ENCODE peak calls at places on chromosomes 7 and 10, in seven cellular contexts. N, R, K, X, W, C and D are unnamed samples.

GRCh38 chr7:92837214-92837749 is 909 bp upstream of the CDK6 start:
- DNase-seq in W (no peak), N (no peak), R (no peak), C (no peak), K (peak), X (no peak), D (no peak)

GRCh38 chr7:94556028-94556427 is 46.4 kb downstream of the CASD1 start:
- DNase-seq in X (no peak), R (no peak), K (no peak), N (no peak), W (no peak), C (no peak), D (no peak)

GRCh38 chr10:48192916-48193450 is 81.5 kb downstream of the FRMPD2 start:
- DNase-seq in N (no peak), R (no peak), W (no peak), C (no peak), X (no peak), K (no peak), D (no peak)

GRCh38 chr7:34057956-34058355 is 152.6 kb downstream of the BMPER start:
- DNase-seq in C (no peak), W (no peak), R (no peak), K (no peak), N (no peak), X (no peak), D (no peak)

GRCh38 chr7:78333530-78333929 is 535.0 kb downstream of the PHTF2 start:
- DNase-seq in X (no peak), K (no peak), N (no peak), W (no peak), C (no peak), R (no peak), D (no peak)

GRCh38 chr7:21580073-21580521 is 37.3 kb downstream of the DNAH11 start:
- DNase-seq in W (no peak), N (no peak), X (peak), K (no peak), R (no peak), C (no peak), D (no peak)

GRCh38 chr7:1210321-1210978 is 22.2 kb upstream of the UNCX start:
- DNase-seq in N (no peak), R (no peak), W (no peak), X (peak), C (no peak), K (no peak), D (no peak)

GRCh38 chr7:31448649-31449048 is 65.2 kb upstream of the ITPRID1 start:
- DNase-seq in X (no peak), K (no peak), N (no peak), C (no peak), W (no peak), R (no peak), D (no peak)

GRCh38 chr10:104893711-104894110 is 252.6 kb downstream of the SORCS3 start:
- DNase-seq in W (no peak), K (no peak), X (no peak), R (no peak), C (no peak), N (no peak), D (no peak)

GRCh38 chr7:901388-902154 is 25.2 kb downstream of the GET4 start:
- DNase-seq in C (peak), W (peak), R (no peak), X (no peak), N (peak), K (peak), D (peak)

GRCh38 chr7:100720320-100720644 is at the start of gene EPO:
- DNase-seq in C (no peak), W (no peak), X (no peak), R (no peak), N (no peak), K (no peak), D (no peak)

GRCh38 chr7:31123726-31124125 is 71.6 kb downstream of the ADCYAP1R1 start:
- DNase-seq in K (no peak), C (no peak), N (no peak), R (no peak), W (no peak), X (no peak), D (peak)

GRCh38 chr10:59595584-59595983 is 114.1 kb downstream of the SLC16A9 start:
- DNase-seq in K (no peak), W (no peak), R (no peak), N (no peak), C (no peak), X (no peak), D (no peak)

GRCh38 chr10:48791267-48791928 is 106.7 kb downstream of the WDFY4 start:
- DNase-seq in K (no peak), X (no peak), R (no peak), N (no peak), C (no peak), W (no peak), D (no peak)

GRCh38 chr10:66591865-66592264 is 334.0 kb upstream of the LRRTM3 start:
- DNase-seq in C (no peak), N (no peak), R (no peak), W (no peak), X (no peak), K (no peak), D (no peak)

GRCh38 chr7:116632349-116632748 is 39.6 kb upstream of the MET start:
- DNase-seq in R (no peak), N (no peak), W (no peak), C (no peak), X (no peak), K (no peak), D (no peak)

GRCh38 chr7:155213955-155214327 is 83.7 kb upstream of the INSIG1 start:
- DNase-seq in X (no peak), W (no peak), K (no peak), N (no peak), C (peak), R (peak), D (no peak)

GRCh38 chr7:123749537-123749857 is 694 bp upstream of the WASL start:
- DNase-seq in W (no peak), C (no peak), R (no peak), X (no peak), N (no peak), K (peak), D (no peak)

GRCh38 chr10:78903351-78903940 is 165.3 kb upstream of the ZMIZ1 start:
- DNase-seq in C (no peak), W (no peak), X (no peak), R (peak), N (no peak), K (no peak), D (peak)

GRCh38 chr7:867406-868188 is 8.8 kb upstream of the GET4 start:
- DNase-seq in R (no peak), C (peak), W (peak), N (peak), X (peak), K (no peak), D (peak)

GRCh38 chr10:2232479-2232878 is 495.2 kb upstream of the ADARB2 start:
- DNase-seq in R (no peak), X (no peak), N (no peak), C (no peak), W (no peak), K (no peak), D (no peak)

GRCh38 chr7:83876593-83876992 is 227.7 kb upstream of the SEMA3E start:
- DNase-seq in R (no peak), N (no peak), C (no peak), K (no peak), W (no peak), X (no peak), D (no peak)

GRCh38 chr10:92157374-92157773 is 133.5 kb downstream of the CPEB3 start:
- DNase-seq in N (no peak), C (no peak), R (no peak), X (no peak), W (no peak), K (no peak), D (no peak)

GRCh38 chr10:117462424-117462792 is 80.1 kb upstream of the EMX2 start:
- DNase-seq in C (peak), K (no peak), X (no peak), R (no peak), N (peak), W (no peak), D (no peak)

GRCh38 chr7:22860337-22860736 is 37.7 kb upstream of the TOMM7 start:
- DNase-seq in X (no peak), R (no peak), K (no peak), N (no peak), W (no peak), C (no peak), D (no peak)
- TF ChIP-seq POLR2AphosphoS5 in X (no peak), R (no peak), K (peak), N (no peak), W (no peak), C (no peak), D (no peak)

DNA sequence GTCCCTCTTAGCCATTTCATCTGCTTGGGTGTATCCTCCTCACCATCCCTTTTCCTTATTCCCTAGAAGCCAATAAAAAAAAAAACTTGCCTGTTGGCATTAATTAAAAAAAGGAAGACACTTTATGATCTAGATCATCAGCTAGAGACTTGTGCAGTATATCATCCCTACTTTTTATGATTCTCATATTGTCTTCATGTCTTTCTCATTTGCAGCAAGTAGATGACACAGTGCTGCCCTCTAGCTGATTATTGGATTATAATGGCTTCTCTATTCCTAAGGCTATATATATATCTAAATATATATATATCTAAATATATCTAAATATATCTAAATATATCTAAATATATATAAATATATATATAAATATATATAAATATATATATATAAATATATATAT is 272.4 kb upstream of the LRGUK start:
- DNase-seq in X (peak), K (peak), C (no peak), W (no peak), N (no peak), R (no peak), D (no peak)
- TF ChIP-seq CTCF in X (peak), K (peak), C (no peak), W (no peak), N (no peak), R (no peak), D (no peak)

GRCh38 chr10:86399879-86400704 is 33.5 kb upstream of the GRID1 start:
- DNase-seq in N (peak), K (peak), W (peak), C (peak), X (peak), R (peak), D (peak)
- TF ChIP-seq POLR2A in N (peak), K (peak), W (no peak), C (no peak), X (no peak), R (no peak), D (no peak)

GRCh38 chr10:128144547-128144946 is 18.3 kb upstream of the MKI67 start:
- DNase-seq in K (no peak), W (no peak), C (no peak), N (no peak), X (no peak), R (peak), D (no peak)

GRCh38 chr10:128143531-128143930 is 17.3 kb upstream of the MKI67 start:
- DNase-seq in X (no peak), C (no peak), W (no peak), N (no peak), R (no peak), K (no peak), D (no peak)

GRCh38 chr10:128137877-128138276 is 11.7 kb upstream of the MKI67 start:
- DNase-seq in W (no peak), C (no peak), R (no peak), N (no peak), X (no peak), K (no peak), D (no peak)

GRCh38 chr10:128140425-128140824 is 14.2 kb upstream of the MKI67 start:
- DNase-seq in W (no peak), C (no peak), N (no peak), X (no peak), K (no peak), R (no peak), D (no peak)
- TF ChIP-seq POLR2AphosphoS5 in W (no peak), C (no peak), N (no peak), X (no peak), K (no peak), R (no peak), D (no peak)